ENCODE peak calls at places on chromosomes 5 and 9, in six cellular contexts. One of them, this sample, is unnamed.

GRCh38 chr9:3240651-3241268 is 285.0 kb downstream of the RFX3 start:
- DNase-seq in left lung: no peak
- DNase-seq in lower lobe of right lung: peak; percentile 72
- DNase-seq in psoas muscle: peak; percentile 50
- DNase-seq in astrocyte of the spinal cord: peak; percentile 61
- DNase-seq in CD8-positive, alpha-beta T cell: peak; percentile 36
- DNase-seq in this sample: no peak

GRCh38 chr9:113350937-113351336 is 1.6 kb downstream of the BSPRY start:
- DNase-seq in left lung: no peak
- DNase-seq in CD8-positive, alpha-beta T cell: no peak
- DNase-seq in psoas muscle: no peak
- DNase-seq in lower lobe of right lung: no peak
- DNase-seq in astrocyte of the spinal cord: no peak
- DNase-seq in this sample: no peak

GRCh38 chr9:127353882-127354281 is 43.1 kb upstream of the SLC2A8 start:
- DNase-seq in astrocyte of the spinal cord: no peak
- DNase-seq in lower lobe of right lung: no peak
- DNase-seq in CD8-positive, alpha-beta T cell: no peak
- DNase-seq in left lung: no peak
- DNase-seq in psoas muscle: no peak
- DNase-seq in this sample: no peak

GRCh38 chr9:138099803-138100598 is 222.4 kb downstream of the CACNA1B start:
- DNase-seq in astrocyte of the spinal cord: no peak
- DNase-seq in lower lobe of right lung: peak; percentile 16
- DNase-seq in left lung: peak; percentile 14
- DNase-seq in CD8-positive, alpha-beta T cell: no peak
- DNase-seq in psoas muscle: no peak
- DNase-seq in this sample: no peak

GRCh38 chr5:10442581-10442980 is 902 bp downstream of the ROPN1L start:
- DNase-seq in astrocyte of the spinal cord: no peak
- DNase-seq in psoas muscle: no peak
- DNase-seq in CD8-positive, alpha-beta T cell: no peak
- DNase-seq in lower lobe of right lung: no peak
- DNase-seq in left lung: no peak
- DNase-seq in this sample: no peak

GRCh38 chr9:27828908-27829307 is 255.6 kb upstream of the C9orf72 start:
- DNase-seq in left lung: no peak
- DNase-seq in lower lobe of right lung: no peak
- DNase-seq in CD8-positive, alpha-beta T cell: no peak
- DNase-seq in astrocyte of the spinal cord: no peak
- DNase-seq in psoas muscle: no peak
- DNase-seq in this sample: no peak

GRCh38 chr9:77896269-77897245 is 135.1 kb downstream of the GNAQ start:
- DNase-seq in psoas muscle: no peak
- DNase-seq in left lung: no peak
- DNase-seq in astrocyte of the spinal cord: no peak
- DNase-seq in CD8-positive, alpha-beta T cell: no peak
- DNase-seq in lower lobe of right lung: no peak
- DNase-seq in this sample: no peak

GRCh38 chr5:149421834-149422233 is 42.7 kb upstream of the IL17B start:
- DNase-seq in psoas muscle: no peak
- DNase-seq in lower lobe of right lung: no peak
- DNase-seq in astrocyte of the spinal cord: no peak
- DNase-seq in left lung: no peak
- DNase-seq in CD8-positive, alpha-beta T cell: no peak
- DNase-seq in this sample: no peak

GRCh38 chr5:61274561-61274960 is 57.5 kb upstream of the ZSWIM6 start:
- DNase-seq in CD8-positive, alpha-beta T cell: no peak
- DNase-seq in left lung: no peak
- DNase-seq in astrocyte of the spinal cord: peak; percentile 32
- DNase-seq in lower lobe of right lung: no peak
- DNase-seq in psoas muscle: no peak
- DNase-seq in this sample: no peak

GRCh38 chr9:101578378-101578777 is 16.4 kb downstream of the PPP3R2 start:
- DNase-seq in astrocyte of the spinal cord: peak; percentile 56
- DNase-seq in lower lobe of right lung: no peak
- DNase-seq in CD8-positive, alpha-beta T cell: no peak
- DNase-seq in psoas muscle: no peak
- DNase-seq in left lung: no peak
- DNase-seq in this sample: no peak

GRCh38 chr9:85871008-85871407 is 69.9 kb upstream of the NAA35 start:
- DNase-seq in lower lobe of right lung: no peak
- DNase-seq in psoas muscle: no peak
- DNase-seq in CD8-positive, alpha-beta T cell: no peak
- DNase-seq in left lung: no peak
- DNase-seq in astrocyte of the spinal cord: no peak
- DNase-seq in this sample: no peak

GRCh38 chr9:123999668-124000067 is 11.9 kb upstream of the LHX2 start:
- DNase-seq in left lung: no peak
- DNase-seq in CD8-positive, alpha-beta T cell: no peak
- DNase-seq in psoas muscle: no peak
- DNase-seq in astrocyte of the spinal cord: no peak
- DNase-seq in lower lobe of right lung: no peak
- DNase-seq in this sample: no peak

GRCh38 chr5:59684388-59685003 is 209.0 kb downstream of the PDE4D start:
- DNase-seq in psoas muscle: no peak
- DNase-seq in lower lobe of right lung: no peak
- DNase-seq in CD8-positive, alpha-beta T cell: no peak
- DNase-seq in left lung: no peak
- DNase-seq in astrocyte of the spinal cord: no peak
- DNase-seq in this sample: no peak

GRCh38 chr9:96491880-96492525 is 42.0 kb downstream of the HABP4 start:
- DNase-seq in left lung: no peak
- DNase-seq in lower lobe of right lung: no peak
- DNase-seq in CD8-positive, alpha-beta T cell: no peak
- DNase-seq in astrocyte of the spinal cord: no peak
- DNase-seq in psoas muscle: no peak
- DNase-seq in this sample: no peak

GRCh38 chr5:169050146-169050571 is 250.8 kb downstream of the SLIT3 start:
- DNase-seq in lower lobe of right lung: no peak
- DNase-seq in CD8-positive, alpha-beta T cell: no peak
- DNase-seq in psoas muscle: no peak
- DNase-seq in left lung: no peak
- DNase-seq in astrocyte of the spinal cord: peak; percentile 4
- DNase-seq in this sample: no peak

DNA sequence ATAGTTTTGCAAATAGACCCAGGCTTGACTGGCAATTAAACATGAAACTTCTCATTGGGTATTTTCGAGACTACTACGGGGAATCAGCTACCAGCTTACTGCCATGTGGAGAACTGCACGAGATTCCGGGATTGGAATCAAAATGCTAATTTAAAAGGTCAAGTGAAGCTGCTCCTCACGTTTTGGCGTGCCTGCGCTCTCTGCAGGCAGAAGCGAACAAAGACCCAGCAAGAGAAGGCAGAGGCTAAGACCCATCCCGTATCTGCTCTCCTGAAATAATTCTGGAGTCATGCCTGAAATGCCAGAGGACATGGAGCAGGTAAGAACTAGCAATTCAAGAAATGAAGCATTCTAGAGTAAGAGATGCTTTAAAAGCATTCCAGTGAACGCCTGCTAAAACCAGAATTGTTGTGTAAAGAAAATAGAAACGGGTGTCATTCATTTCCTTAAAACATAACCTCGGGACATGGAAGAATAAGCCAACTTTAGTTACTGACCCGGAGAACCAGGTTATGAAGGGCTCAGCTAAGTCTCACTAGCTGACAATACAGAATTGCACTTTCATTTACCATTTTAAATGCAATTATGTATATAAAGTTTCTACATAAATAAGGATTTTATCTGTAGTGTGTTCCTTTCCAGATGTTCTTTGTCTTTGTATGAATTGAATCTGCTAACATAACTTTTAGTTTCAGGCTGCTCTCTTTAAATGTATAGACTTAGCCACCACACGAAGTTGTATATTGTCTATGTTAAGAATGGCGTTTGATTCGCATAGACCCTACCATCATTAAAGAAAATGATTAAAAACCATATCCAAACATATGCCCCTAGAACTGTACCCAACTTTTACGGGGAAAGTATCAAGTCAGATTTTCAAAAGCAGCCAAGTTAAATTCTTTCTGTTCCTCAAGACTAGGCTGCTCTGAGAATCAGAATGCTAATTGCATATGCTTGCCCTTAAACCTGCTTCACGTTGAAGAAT is 2.0 kb upstream of the MAT2B start:
- DNase-seq in lower lobe of right lung: peak; percentile 63
- DNase-seq in astrocyte of the spinal cord: peak; percentile 80
- DNase-seq in psoas muscle: peak; percentile 64
- DNase-seq in CD8-positive, alpha-beta T cell: peak; percentile 23
- DNase-seq in left lung: peak; percentile 78
- DNase-seq in this sample: no peak
- TF ChIP-seq CTCF in lower lobe of right lung: peak; percentile 44
- TF ChIP-seq CTCF in astrocyte of the spinal cord: peak; percentile 47
- TF ChIP-seq CTCF in psoas muscle: peak; percentile 18
- TF ChIP-seq CTCF in CD8-positive, alpha-beta T cell: no peak
- TF ChIP-seq CTCF in left lung: no peak
- TF ChIP-seq CTCF in this sample: peak; percentile 77

GRCh38 chr9:87798276-87798833 is 72.4 kb downstream of the CTSL start:
- DNase-seq in psoas muscle: no peak
- DNase-seq in CD8-positive, alpha-beta T cell: no peak
- DNase-seq in lower lobe of right lung: no peak
- DNase-seq in astrocyte of the spinal cord: no peak
- DNase-seq in left lung: no peak
- DNase-seq in this sample: no peak

GRCh38 chr9:87795178-87795577 is 69.3 kb downstream of the CTSL start:
- DNase-seq in psoas muscle: no peak
- DNase-seq in left lung: no peak
- DNase-seq in astrocyte of the spinal cord: no peak
- DNase-seq in CD8-positive, alpha-beta T cell: no peak
- DNase-seq in lower lobe of right lung: no peak
- DNase-seq in this sample: no peak

GRCh38 chr9:87793292-87793691 is 67.4 kb downstream of the CTSL start:
- DNase-seq in CD8-positive, alpha-beta T cell: no peak
- DNase-seq in left lung: no peak
- DNase-seq in astrocyte of the spinal cord: peak; percentile 46
- DNase-seq in psoas muscle: no peak
- DNase-seq in lower lobe of right lung: no peak
- DNase-seq in this sample: no peak

GRCh38 chr9:87799503-87799902 is 73.6 kb downstream of the CTSL start:
- DNase-seq in psoas muscle: no peak
- DNase-seq in left lung: peak; percentile 23
- DNase-seq in astrocyte of the spinal cord: no peak
- DNase-seq in lower lobe of right lung: no peak
- DNase-seq in CD8-positive, alpha-beta T cell: no peak
- DNase-seq in this sample: no peak

DNA sequence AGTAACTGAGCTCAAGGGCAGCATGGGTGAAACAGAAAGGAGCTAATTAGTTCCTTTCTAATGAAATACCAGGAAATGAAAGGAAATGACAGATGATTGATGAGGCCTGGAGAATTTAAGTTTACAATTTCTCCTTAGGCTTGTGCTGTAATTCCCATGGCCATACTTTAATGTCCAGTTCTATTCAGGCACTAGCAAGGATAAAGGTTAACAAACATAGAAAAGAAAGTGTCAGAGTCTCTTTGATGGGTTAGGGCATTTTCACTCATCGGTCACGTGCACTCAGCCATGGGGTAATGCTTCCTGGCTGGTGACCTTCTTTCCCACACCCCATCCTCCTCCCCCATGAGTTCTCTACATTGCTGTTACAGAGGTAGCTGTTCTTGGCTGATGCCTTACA is 70.3 kb downstream of the CTSL start:
- DNase-seq in CD8-positive, alpha-beta T cell: no peak
- DNase-seq in astrocyte of the spinal cord: no peak
- DNase-seq in psoas muscle: no peak
- DNase-seq in left lung: no peak
- DNase-seq in lower lobe of right lung: no peak
- DNase-seq in this sample: no peak
- TF ChIP-seq CTCF in CD8-positive, alpha-beta T cell: no peak
- TF ChIP-seq CTCF in astrocyte of the spinal cord: no peak
- TF ChIP-seq CTCF in psoas muscle: no peak
- TF ChIP-seq CTCF in left lung: no peak
- TF ChIP-seq CTCF in lower lobe of right lung: no peak
- TF ChIP-seq CTCF in this sample: no peak

GRCh38 chr9:134168731-134169130 is 4.4 kb upstream of the RNU6ATAC start:
- DNase-seq in astrocyte of the spinal cord: no peak
- DNase-seq in lower lobe of right lung: no peak
- DNase-seq in left lung: no peak
- DNase-seq in psoas muscle: no peak
- DNase-seq in CD8-positive, alpha-beta T cell: no peak
- DNase-seq in this sample: no peak
- TF ChIP-seq CTCF in astrocyte of the spinal cord: peak; percentile 36
- TF ChIP-seq CTCF in lower lobe of right lung: no peak
- TF ChIP-seq CTCF in left lung: no peak
- TF ChIP-seq CTCF in psoas muscle: no peak
- TF ChIP-seq CTCF in CD8-positive, alpha-beta T cell: no peak
- TF ChIP-seq CTCF in this sample: no peak

GRCh38 chr9:91042024-91042423 is 240.4 kb downstream of the SYK start:
- DNase-seq in astrocyte of the spinal cord: no peak
- DNase-seq in left lung: no peak
- DNase-seq in lower lobe of right lung: no peak
- DNase-seq in psoas muscle: no peak
- DNase-seq in CD8-positive, alpha-beta T cell: no peak
- DNase-seq in this sample: no peak

GRCh38 chr9:91042541-91042940 is 240.9 kb downstream of the SYK start:
- DNase-seq in psoas muscle: no peak
- DNase-seq in astrocyte of the spinal cord: no peak
- DNase-seq in left lung: no peak
- DNase-seq in lower lobe of right lung: no peak
- DNase-seq in CD8-positive, alpha-beta T cell: no peak
- DNase-seq in this sample: no peak

GRCh38 chr9:91039125-91039834 is 237.7 kb downstream of the SYK start:
- DNase-seq in psoas muscle: no peak
- DNase-seq in astrocyte of the spinal cord: no peak
- DNase-seq in left lung: no peak
- DNase-seq in lower lobe of right lung: no peak
- DNase-seq in CD8-positive, alpha-beta T cell: no peak
- DNase-seq in this sample: no peak

GRCh38 chr9:91039835-91040140 is 238.2 kb downstream of the SYK start:
- DNase-seq in CD8-positive, alpha-beta T cell: no peak
- DNase-seq in left lung: no peak
- DNase-seq in astrocyte of the spinal cord: no peak
- DNase-seq in lower lobe of right lung: no peak
- DNase-seq in psoas muscle: no peak
- DNase-seq in this sample: no peak

DNA sequence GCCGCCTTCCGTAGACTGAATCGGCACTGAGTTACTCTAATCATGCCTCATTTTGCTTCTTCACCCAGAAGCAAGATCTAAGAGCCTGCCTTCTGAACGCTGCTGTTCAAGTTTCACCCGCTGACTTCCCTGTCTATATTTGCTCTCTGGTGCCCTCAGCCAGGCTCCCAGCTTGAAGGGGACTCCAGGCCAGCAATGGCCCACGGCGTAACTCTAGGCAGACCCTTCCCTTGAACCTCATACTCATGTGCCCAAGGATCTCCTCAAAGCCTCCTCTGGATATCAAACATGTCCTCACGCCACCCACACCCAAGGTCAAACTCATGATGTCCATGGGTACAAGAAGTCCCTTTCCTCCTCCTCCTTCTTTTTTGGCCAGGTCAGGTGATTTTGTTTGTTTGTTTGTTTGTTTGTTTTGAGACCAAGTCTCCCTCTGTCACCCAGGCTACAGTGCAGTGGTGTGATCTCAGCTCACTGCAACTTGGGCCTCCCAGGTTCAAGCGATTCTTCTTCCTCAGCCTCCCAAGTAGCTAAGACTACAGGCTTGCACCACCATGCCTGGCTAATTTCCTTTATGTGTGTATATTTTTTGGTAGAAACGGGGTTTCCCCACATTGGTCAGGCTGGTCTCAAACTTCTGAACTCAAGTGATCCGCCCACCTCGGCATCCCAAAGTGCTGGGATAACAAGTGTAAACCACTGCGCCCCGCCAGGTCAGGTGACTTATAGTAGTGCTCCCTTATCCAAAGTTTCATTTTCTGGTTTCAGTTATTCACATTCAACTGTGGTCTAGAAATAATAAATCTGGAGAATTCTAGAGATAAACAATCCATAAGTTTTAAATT is 239.0 kb downstream of the SYK start:
- DNase-seq in left lung: no peak
- DNase-seq in astrocyte of the spinal cord: no peak
- DNase-seq in lower lobe of right lung: no peak
- DNase-seq in CD8-positive, alpha-beta T cell: no peak
- DNase-seq in psoas muscle: no peak
- DNase-seq in this sample: no peak
- TF ChIP-seq CTCF in left lung: no peak
- TF ChIP-seq CTCF in astrocyte of the spinal cord: no peak
- TF ChIP-seq CTCF in lower lobe of right lung: no peak
- TF ChIP-seq CTCF in CD8-positive, alpha-beta T cell: no peak
- TF ChIP-seq CTCF in psoas muscle: no peak
- TF ChIP-seq CTCF in this sample: no peak

This sample was measured in RWPE2.